ENCODE peak calls at places on chromosomes 5 and 9, in ten cellular contexts. M, K, O, G, B, Q, U, T, Y and H are unnamed samples.

GRCh38 chr5:134969166-134969565 is 1.5 kb downstream of the CATSPER3 start:
- DNase-seq in M (no peak), K (no peak), O (no peak), G (no peak), B (no peak), Q (no peak), U (no peak), T (no peak), Y (no peak), H (no peak)

GRCh38 chr5:14081791-14082190 is 61.4 kb upstream of the TRIO start:
- DNase-seq in M (no peak), K (no peak), O (no peak), G (no peak), B (no peak), Q (peak), U (no peak), T (no peak), Y (no peak), H (no peak)

GRCh38 chr9:117214416-117214815 is 200.4 kb downstream of the ASTN2 start:
- DNase-seq in M (no peak), K (no peak), O (no peak), G (no peak), B (no peak), Q (no peak), U (no peak), T (no peak), Y (no peak), H (no peak)

GRCh38 chr5:59287361-59287760 is 606.2 kb downstream of the PDE4D start:
- DNase-seq in M (no peak), K (no peak), O (no peak), G (no peak), B (no peak), Q (no peak), U (no peak), T (peak), Y (no peak), H (peak)

GRCh38 chr9:35106343-35106730 is 3.4 kb upstream of the STOML2 start:
- DNase-seq in M (no peak), K (no peak), O (no peak), G (no peak), B (no peak), Q (no peak), U (no peak), T (no peak), Y (no peak), H (no peak)

GRCh38 chr5:74543162-74543995 is 97.1 kb downstream of the ENC1 start:
- DNase-seq in M (peak), K (no peak), O (no peak), G (no peak), B (no peak), Q (peak), U (no peak), T (no peak), Y (no peak), H (no peak)

GRCh38 chr5:152376871-152377270 is 28.2 kb downstream of the NMUR2 start:
- DNase-seq in M (no peak), K (no peak), O (peak), G (no peak), B (no peak), Q (no peak), U (no peak), T (no peak), Y (no peak), H (no peak)

GRCh38 chr9:99721898-99722297 is 99.8 kb upstream of the NR4A3 start:
- DNase-seq in M (no peak), K (no peak), O (no peak), G (no peak), B (no peak), Q (no peak), U (no peak), T (no peak), Y (no peak), H (no peak)

GRCh38 chr9:88711719-88712118 is 176.7 kb downstream of the NXNL2 start:
- DNase-seq in M (no peak), K (no peak), O (no peak), G (no peak), B (no peak), Q (no peak), U (no peak), T (no peak), Y (no peak), H (no peak)

GRCh38 chr9:100601216-100601615 is 23.3 kb downstream of the CAVIN4 start:
- DNase-seq in M (peak), K (no peak), O (peak), G (peak), B (no peak), Q (peak), U (peak), T (peak), Y (peak), H (peak)

GRCh38 chr5:134958755-134959154 is 9.0 kb upstream of the CATSPER3 start:
- DNase-seq in M (no peak), K (no peak), O (no peak), G (no peak), B (no peak), Q (peak), U (no peak), T (no peak), Y (no peak), H (no peak)

GRCh38 chr9:109956811-109957440 is 176.9 kb downstream of the PALM2AKAP2 start:
- DNase-seq in M (no peak), K (no peak), O (no peak), G (no peak), B (no peak), Q (peak), U (no peak), T (no peak), Y (no peak), H (no peak)

GRCh38 chr5:52725065-52725746 is 62.5 kb upstream of the ITGA1 start:
- DNase-seq in M (peak), K (no peak), O (no peak), G (no peak), B (no peak), Q (peak), U (peak), T (peak), Y (peak), H (peak)

GRCh38 chr9:68637020-68637419 is 68.0 kb upstream of the PIP5K1B start:
- DNase-seq in M (no peak), K (peak), O (no peak), G (no peak), B (no peak), Q (no peak), U (no peak), T (peak), Y (no peak), H (peak)

GRCh38 chr9:97560851-97561250 is 59.4 kb downstream of the TMOD1 start:
- DNase-seq in M (no peak), K (no peak), O (no peak), G (no peak), B (peak), Q (no peak), U (no peak), T (no peak), Y (no peak), H (no peak)

GRCh38 chr5:96855041-96855872 is 21.0 kb upstream of the ERAP2 start:
- DNase-seq in M (peak), K (peak), O (no peak), G (no peak), B (no peak), Q (peak), U (no peak), T (no peak), Y (no peak), H (no peak)

GRCh38 chr5:10586008-10586407 is 22.1 kb downstream of the ANKRD33B start:
- DNase-seq in M (no peak), K (no peak), O (no peak), G (no peak), B (no peak), Q (no peak), U (no peak), T (no peak), Y (no peak), H (no peak)

GRCh38 chr9:89463986-89464901 is 33.7 kb downstream of the SEMA4D start:
- DNase-seq in M (no peak), K (peak), O (no peak), G (no peak), B (peak), Q (no peak), U (peak), T (no peak), Y (peak), H (peak)

GRCh38 chr5:124718376-124718775 is 28.1 kb downstream of the ZNF608 start:
- DNase-seq in M (peak), K (no peak), O (peak), G (no peak), B (no peak), Q (no peak), U (no peak), T (peak), Y (no peak), H (no peak)

GRCh38 chr5:43432486-43433365 is 20.5 kb upstream of the CCL28 start:
- DNase-seq in M (peak), K (peak), O (peak), G (no peak), B (peak), Q (peak), U (no peak), T (peak), Y (no peak), H (peak)

GRCh38 chr5:3287516-3287915 is 308.1 kb upstream of the IRX1 start:
- DNase-seq in M (no peak), K (no peak), O (no peak), G (no peak), B (no peak), Q (no peak), U (no peak), T (no peak), Y (no peak), H (no peak)

GRCh38 chr5:43190755-43191603 is 1.0 kb upstream of the NIM1K start:
- DNase-seq in M (peak), K (no peak), O (peak), G (no peak), B (no peak), Q (peak), U (no peak), T (no peak), Y (no peak), H (no peak)

GRCh38 chr5:90613450-90613849 is 54.9 kb downstream of the ADGRV1 start:
- DNase-seq in M (no peak), K (no peak), O (no peak), G (no peak), B (no peak), Q (no peak), U (no peak), T (no peak), Y (no peak), H (no peak)

GRCh38 chr5:155532621-155533314 is 519.2 kb downstream of the KIF4B start:
- DNase-seq in M (no peak), K (no peak), O (no peak), G (no peak), B (no peak), Q (no peak), U (no peak), T (no peak), Y (no peak), H (no peak)

GRCh38 chr9:98781588-98782383 is 14.6 kb downstream of the ANKS6 start:
- DNase-seq in M (no peak), K (peak), O (no peak), G (no peak), B (no peak), Q (no peak), U (no peak), T (no peak), Y (no peak), H (peak)

GRCh38 chr9:14271078-14271673 is 42.8 kb downstream of the NFIB start:
- DNase-seq in M (peak), K (peak), O (peak), G (no peak), B (peak), Q (peak), U (no peak), T (peak), Y (no peak), H (peak)

GRCh38 chr5:34491251-34491620 is 164.9 kb upstream of the RAI14 start:
- DNase-seq in M (peak), K (no peak), O (no peak), G (no peak), B (no peak), Q (peak), U (no peak), T (no peak), Y (no peak), H (no peak)

GRCh38 chr5:36982146-36982545 is 105.6 kb downstream of the NIPBL start:
- DNase-seq in M (peak), K (no peak), O (no peak), G (no peak), B (no peak), Q (peak), U (no peak), T (no peak), Y (no peak), H (no peak)

GRCh38 chr9:95670122-95670521 is 153.4 kb upstream of the PTCH1 start:
- DNase-seq in M (no peak), K (no peak), O (no peak), G (no peak), B (no peak), Q (no peak), U (no peak), T (no peak), Y (no peak), H (no peak)

GRCh38 chr5:119996128-119996527 is 366.8 kb downstream of the FAM170A start:
- DNase-seq in M (no peak), K (no peak), O (no peak), G (no peak), B (no peak), Q (peak), U (no peak), T (no peak), Y (no peak), H (no peak)

GRCh38 chr9:99356512-99356971 is 134.5 kb downstream of the SEC61B start:
- DNase-seq in M (peak), K (no peak), O (peak), G (no peak), B (peak), Q (no peak), U (no peak), T (no peak), Y (no peak), H (no peak)

GRCh38 chr5:59562756-59563389 is 330.7 kb downstream of the PDE4D start:
- DNase-seq in M (peak), K (peak), O (no peak), G (peak), B (no peak), Q (peak), U (peak), T (peak), Y (no peak), H (peak)

GRCh38 chr9:128153117-128153946 is 4.1 kb downstream of the LCN2 start:
- DNase-seq in M (no peak), K (peak), O (no peak), G (no peak), B (no peak), Q (no peak), U (no peak), T (no peak), Y (no peak), H (no peak)

GRCh38 chr9:126641118-126641851 is 27.6 kb downstream of the LMX1B start:
- DNase-seq in M (no peak), K (no peak), O (no peak), G (no peak), B (no peak), Q (no peak), U (no peak), T (no peak), Y (no peak), H (no peak)

GRCh38 chr5:95925345-95925744 is 36.3 kb downstream of the ELL2 start:
- DNase-seq in M (no peak), K (no peak), O (no peak), G (no peak), B (no peak), Q (no peak), U (no peak), T (no peak), Y (no peak), H (no peak)

GRCh38 chr9:104682642-104683041 is 11.7 kb upstream of the OR13D1 start:
- DNase-seq in M (peak), K (no peak), O (peak), G (peak), B (no peak), Q (peak), U (peak), T (peak), Y (peak), H (no peak)

GRCh38 chr9:76321185-76321828 is 72.9 kb downstream of the RFK start:
- DNase-seq in M (peak), K (no peak), O (no peak), G (no peak), B (no peak), Q (peak), U (no peak), T (no peak), Y (no peak), H (no peak)

GRCh38 chr9:130308081-130308571 is 42.6 kb downstream of the HMCN2 start:
- DNase-seq in M (no peak), K (no peak), O (no peak), G (no peak), B (no peak), Q (no peak), U (no peak), T (no peak), Y (no peak), H (no peak)